ENCODE peak calls at places on chromosomes 13 and 19, in seven cellular contexts. One of them, this sample, is unnamed.

GRCh38 chr13:94178625-94179244 is 300.7 kb downstream of the DCT start:
- DNase-seq in GM23338: no peak
- DNase-seq in breast epithelium: no peak
- DNase-seq in sigmoid colon: no peak
- DNase-seq in HL-60: no peak
- DNase-seq in transverse colon: no peak
- DNase-seq in suprapubic skin: no peak
- DNase-seq in this sample: no peak

GRCh38 chr13:110346661-110347067 is 39.6 kb downstream of the COL4A2 start:
- DNase-seq in GM23338: no peak
- DNase-seq in breast epithelium: no peak
- DNase-seq in sigmoid colon: no peak
- DNase-seq in HL-60: no peak
- DNase-seq in transverse colon: peak
- DNase-seq in suprapubic skin: no peak
- DNase-seq in this sample: no peak

GRCh38 chr19:48403606-48404005 is 10.1 kb downstream of the GRIN2D start:
- DNase-seq in GM23338: peak
- DNase-seq in breast epithelium: no peak
- DNase-seq in sigmoid colon: no peak
- DNase-seq in HL-60: no peak
- DNase-seq in transverse colon: peak
- DNase-seq in suprapubic skin: no peak
- DNase-seq in this sample: no peak

GRCh38 chr13:67217914-67218313 is 12.2 kb downstream of the PCDH9 start:
- DNase-seq in GM23338: no peak
- DNase-seq in breast epithelium: no peak
- DNase-seq in sigmoid colon: no peak
- DNase-seq in HL-60: no peak
- DNase-seq in transverse colon: no peak
- DNase-seq in suprapubic skin: no peak
- DNase-seq in this sample: no peak

GRCh38 chr13:20767309-20767943 is 6.3 kb downstream of the EEF1AKMT1 start:
- DNase-seq in GM23338: no peak
- DNase-seq in breast epithelium: no peak
- DNase-seq in sigmoid colon: no peak
- DNase-seq in HL-60: no peak
- DNase-seq in transverse colon: no peak
- DNase-seq in suprapubic skin: no peak
- DNase-seq in this sample: no peak

GRCh38 chr19:51029718-51030117 is 3.3 kb upstream of the KLK11 start:
- DNase-seq in GM23338: peak
- DNase-seq in breast epithelium: no peak
- DNase-seq in sigmoid colon: peak
- DNase-seq in HL-60: no peak
- DNase-seq in transverse colon: no peak
- DNase-seq in suprapubic skin: no peak
- DNase-seq in this sample: no peak

GRCh38 chr13:65677906-65678305 is 1552.2 kb downstream of the PCDH9 start:
- DNase-seq in GM23338: peak
- DNase-seq in breast epithelium: no peak
- DNase-seq in sigmoid colon: no peak
- DNase-seq in HL-60: no peak
- DNase-seq in transverse colon: no peak
- DNase-seq in suprapubic skin: no peak
- DNase-seq in this sample: no peak

GRCh38 chr19:2811735-2812413 is 7.8 kb upstream of the ZNF554 start:
- DNase-seq in GM23338: no peak
- DNase-seq in breast epithelium: no peak
- DNase-seq in sigmoid colon: no peak
- DNase-seq in HL-60: no peak
- DNase-seq in transverse colon: peak
- DNase-seq in suprapubic skin: no peak
- DNase-seq in this sample: no peak

GRCh38 chr19:5172859-5173577 is 167.6 kb downstream of the PTPRS start:
- DNase-seq in GM23338: no peak
- DNase-seq in breast epithelium: no peak
- DNase-seq in sigmoid colon: no peak
- DNase-seq in HL-60: no peak
- DNase-seq in transverse colon: no peak
- DNase-seq in suprapubic skin: no peak
- DNase-seq in this sample: peak

GRCh38 chr19:18949858-18950257 is 8.8 kb upstream of the HOMER3 start:
- DNase-seq in GM23338: no peak
- DNase-seq in breast epithelium: no peak
- DNase-seq in sigmoid colon: no peak
- DNase-seq in HL-60: no peak
- DNase-seq in transverse colon: no peak
- DNase-seq in suprapubic skin: no peak
- DNase-seq in this sample: no peak

GRCh38 chr13:63944896-63945295 is 2529.2 kb upstream of the PCDH20 start:
- DNase-seq in GM23338: no peak
- DNase-seq in breast epithelium: no peak
- DNase-seq in sigmoid colon: no peak
- DNase-seq in HL-60: no peak
- DNase-seq in transverse colon: no peak
- DNase-seq in suprapubic skin: no peak
- DNase-seq in this sample: no peak

GRCh38 chr19:7673995-7674667 is 2.8 kb upstream of the MCEMP1 start:
- DNase-seq in GM23338: peak
- DNase-seq in breast epithelium: no peak
- DNase-seq in sigmoid colon: peak
- DNase-seq in HL-60: peak
- DNase-seq in transverse colon: peak
- DNase-seq in suprapubic skin: no peak
- DNase-seq in this sample: peak

GRCh38 chr13:80037505-80037888 is 303.4 kb downstream of the SPRY2 start:
- DNase-seq in GM23338: no peak
- DNase-seq in breast epithelium: no peak
- DNase-seq in sigmoid colon: no peak
- DNase-seq in HL-60: no peak
- DNase-seq in transverse colon: no peak
- DNase-seq in suprapubic skin: no peak
- DNase-seq in this sample: no peak

GRCh38 chr13:42478531-42479156 is 95.3 kb upstream of the TNFSF11 start:
- DNase-seq in GM23338: peak
- DNase-seq in breast epithelium: no peak
- DNase-seq in sigmoid colon: no peak
- DNase-seq in HL-60: no peak
- DNase-seq in transverse colon: no peak
- DNase-seq in suprapubic skin: no peak
- DNase-seq in this sample: no peak

GRCh38 chr19:2775556-2776430 is 7.3 kb downstream of the SGTA start:
- DNase-seq in GM23338: no peak
- DNase-seq in breast epithelium: peak
- DNase-seq in sigmoid colon: no peak
- DNase-seq in HL-60: peak
- DNase-seq in transverse colon: peak
- DNase-seq in suprapubic skin: no peak
- DNase-seq in this sample: no peak

GRCh38 chr13:36339600-36340155 is 6.5 kb downstream of the SPART start:
- DNase-seq in GM23338: no peak
- DNase-seq in breast epithelium: no peak
- DNase-seq in sigmoid colon: no peak
- DNase-seq in HL-60: no peak
- DNase-seq in transverse colon: no peak
- DNase-seq in suprapubic skin: no peak
- DNase-seq in this sample: no peak

GRCh38 chr19:47658431-47659383 is 49.8 kb downstream of the BICRA start:
- DNase-seq in GM23338: no peak
- DNase-seq in breast epithelium: no peak
- DNase-seq in sigmoid colon: no peak
- DNase-seq in HL-60: no peak
- DNase-seq in transverse colon: peak
- DNase-seq in suprapubic skin: no peak
- DNase-seq in this sample: no peak

GRCh38 chr19:52889931-52890330 is 7.5 kb downstream of the ZNF320 start:
- DNase-seq in GM23338: no peak
- DNase-seq in breast epithelium: no peak
- DNase-seq in sigmoid colon: no peak
- DNase-seq in HL-60: no peak
- DNase-seq in transverse colon: no peak
- DNase-seq in suprapubic skin: no peak
- DNase-seq in this sample: no peak

GRCh38 chr19:18304496-18305312 is 18.2 kb downstream of the LSM4 start:
- DNase-seq in GM23338: peak
- DNase-seq in breast epithelium: peak
- DNase-seq in sigmoid colon: peak
- DNase-seq in HL-60: peak
- DNase-seq in transverse colon: peak
- DNase-seq in suprapubic skin: peak
- DNase-seq in this sample: no peak

GRCh38 chr13:47955836-47956235 is 45.2 kb downstream of the SUCLA2 start:
- DNase-seq in GM23338: no peak
- DNase-seq in breast epithelium: no peak
- DNase-seq in sigmoid colon: no peak
- DNase-seq in HL-60: no peak
- DNase-seq in transverse colon: no peak
- DNase-seq in suprapubic skin: no peak
- DNase-seq in this sample: no peak

GRCh38 chr13:108961542-108962125 is 332.2 kb downstream of the MYO16 start:
- DNase-seq in GM23338: peak
- DNase-seq in breast epithelium: no peak
- DNase-seq in sigmoid colon: no peak
- DNase-seq in HL-60: peak
- DNase-seq in transverse colon: no peak
- DNase-seq in suprapubic skin: no peak
- DNase-seq in this sample: peak

GRCh38 chr13:109422163-109422562 is 364.2 kb downstream of the IRS2 start:
- DNase-seq in GM23338: no peak
- DNase-seq in breast epithelium: no peak
- DNase-seq in sigmoid colon: no peak
- DNase-seq in HL-60: peak
- DNase-seq in transverse colon: no peak
- DNase-seq in suprapubic skin: no peak
- DNase-seq in this sample: no peak

GRCh38 chr19:18223860-18224524 is 2.2 kb downstream of the PDE4C start:
- DNase-seq in GM23338: peak
- DNase-seq in breast epithelium: no peak
- DNase-seq in sigmoid colon: peak
- DNase-seq in HL-60: no peak
- DNase-seq in transverse colon: peak
- DNase-seq in suprapubic skin: no peak
- DNase-seq in this sample: no peak

GRCh38 chr19:55640577-55641375 is at the start of gene ZNF580:
- DNase-seq in GM23338: peak
- DNase-seq in breast epithelium: peak
- DNase-seq in sigmoid colon: peak
- DNase-seq in HL-60: no peak
- DNase-seq in transverse colon: peak
- DNase-seq in suprapubic skin: no peak
- DNase-seq in this sample: no peak

GRCh38 chr13:25912961-25913360 is 138.9 kb downstream of the SHISA2 start:
- DNase-seq in GM23338: no peak
- DNase-seq in breast epithelium: no peak
- DNase-seq in sigmoid colon: no peak
- DNase-seq in HL-60: no peak
- DNase-seq in transverse colon: no peak
- DNase-seq in suprapubic skin: no peak
- DNase-seq in this sample: no peak

GRCh38 chr13:46615888-46616531 is 63.0 kb downstream of the LRCH1 start:
- DNase-seq in GM23338: no peak
- DNase-seq in breast epithelium: no peak
- DNase-seq in sigmoid colon: no peak
- DNase-seq in HL-60: no peak
- DNase-seq in transverse colon: no peak
- DNase-seq in suprapubic skin: no peak
- DNase-seq in this sample: no peak

GRCh38 chr13:46617885-46618284 is 64.9 kb downstream of the LRCH1 start:
- DNase-seq in GM23338: no peak
- DNase-seq in breast epithelium: no peak
- DNase-seq in sigmoid colon: no peak
- DNase-seq in HL-60: no peak
- DNase-seq in transverse colon: no peak
- DNase-seq in suprapubic skin: no peak
- DNase-seq in this sample: no peak

GRCh38 chr13:46614582-46614981 is 61.6 kb downstream of the LRCH1 start:
- DNase-seq in GM23338: no peak
- DNase-seq in breast epithelium: no peak
- DNase-seq in sigmoid colon: no peak
- DNase-seq in HL-60: no peak
- DNase-seq in transverse colon: no peak
- DNase-seq in suprapubic skin: no peak
- DNase-seq in this sample: no peak

GRCh38 chr13:46620029-46620428 is 67.1 kb downstream of the LRCH1 start:
- DNase-seq in GM23338: no peak
- DNase-seq in breast epithelium: no peak
- DNase-seq in sigmoid colon: no peak
- DNase-seq in HL-60: no peak
- DNase-seq in transverse colon: no peak
- DNase-seq in suprapubic skin: no peak
- DNase-seq in this sample: no peak

DNA sequence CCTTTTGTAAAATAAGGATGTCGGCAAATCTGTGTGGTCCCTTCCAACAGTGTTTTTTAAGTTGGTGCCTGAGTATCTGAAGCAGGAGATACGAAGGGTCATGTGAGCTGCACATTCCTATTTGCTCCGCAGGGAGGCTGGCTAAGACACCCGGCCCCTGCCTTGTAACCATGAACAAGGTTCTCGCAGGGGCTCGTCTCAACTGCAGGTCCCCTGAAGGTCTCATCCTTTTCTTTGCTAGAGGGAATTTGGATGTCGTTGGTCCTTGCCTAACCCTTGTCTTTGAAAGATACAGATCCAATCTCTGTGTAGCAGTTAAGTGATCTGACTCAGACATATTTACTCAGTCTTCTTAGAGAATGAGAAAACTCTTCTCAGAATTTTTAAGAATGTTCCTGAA is 64.4 kb downstream of the LRCH1 start:
- DNase-seq in GM23338: no peak
- DNase-seq in breast epithelium: no peak
- DNase-seq in sigmoid colon: no peak
- DNase-seq in HL-60: no peak
- DNase-seq in transverse colon: no peak
- DNase-seq in suprapubic skin: no peak
- DNase-seq in this sample: no peak
- TF ChIP-seq POLR2AphosphoS5 in GM23338: no peak
- TF ChIP-seq POLR2AphosphoS5 in breast epithelium: no peak
- TF ChIP-seq POLR2AphosphoS5 in sigmoid colon: no peak
- TF ChIP-seq POLR2AphosphoS5 in HL-60: no peak
- TF ChIP-seq POLR2AphosphoS5 in transverse colon: no peak
- TF ChIP-seq POLR2AphosphoS5 in suprapubic skin: no peak
- TF ChIP-seq POLR2AphosphoS5 in this sample: no peak

GRCh38 chr13:113349491-113349890 is 14.4 kb downstream of the GRTP1 start:
- DNase-seq in GM23338: no peak
- DNase-seq in breast epithelium: no peak
- DNase-seq in sigmoid colon: no peak
- DNase-seq in HL-60: no peak
- DNase-seq in transverse colon: no peak
- DNase-seq in suprapubic skin: no peak
- DNase-seq in this sample: no peak
- TF ChIP-seq POLR2AphosphoS5 in GM23338: no peak
- TF ChIP-seq POLR2AphosphoS5 in breast epithelium: no peak
- TF ChIP-seq POLR2AphosphoS5 in sigmoid colon: no peak
- TF ChIP-seq POLR2AphosphoS5 in HL-60: no peak
- TF ChIP-seq POLR2AphosphoS5 in transverse colon: no peak
- TF ChIP-seq POLR2AphosphoS5 in suprapubic skin: no peak
- TF ChIP-seq POLR2AphosphoS5 in this sample: no peak

GRCh38 chr19:12513531-12514061 is 29.0 kb upstream of the ZNF709 start:
- DNase-seq in GM23338: peak
- DNase-seq in breast epithelium: no peak
- DNase-seq in sigmoid colon: no peak
- DNase-seq in HL-60: no peak
- DNase-seq in transverse colon: no peak
- DNase-seq in suprapubic skin: no peak
- DNase-seq in this sample: no peak
- TF ChIP-seq POLR2AphosphoS5 in GM23338: no peak
- TF ChIP-seq POLR2AphosphoS5 in breast epithelium: no peak
- TF ChIP-seq POLR2AphosphoS5 in sigmoid colon: no peak
- TF ChIP-seq POLR2AphosphoS5 in HL-60: no peak
- TF ChIP-seq POLR2AphosphoS5 in transverse colon: no peak
- TF ChIP-seq POLR2AphosphoS5 in suprapubic skin: no peak
- TF ChIP-seq POLR2AphosphoS5 in this sample: no peak

GRCh38 chr13:59345316-59345715 is 818.4 kb downstream of the DIAPH3 start:
- DNase-seq in GM23338: no peak
- DNase-seq in breast epithelium: no peak
- DNase-seq in sigmoid colon: peak
- DNase-seq in HL-60: no peak
- DNase-seq in transverse colon: peak
- DNase-seq in suprapubic skin: no peak
- DNase-seq in this sample: no peak
- TF ChIP-seq POLR2AphosphoS5 in GM23338: no peak
- TF ChIP-seq POLR2AphosphoS5 in breast epithelium: no peak
- TF ChIP-seq POLR2AphosphoS5 in sigmoid colon: no peak
- TF ChIP-seq POLR2AphosphoS5 in HL-60: no peak
- TF ChIP-seq POLR2AphosphoS5 in transverse colon: peak
- TF ChIP-seq POLR2AphosphoS5 in suprapubic skin: no peak
- TF ChIP-seq POLR2AphosphoS5 in this sample: no peak